ENCODE peak calls at places on chromosomes 12 and 14, in seven cellular contexts. X is foreskin fibroblast; H is ovary; S is naive thymus-derived CD4-positive, alpha-beta T cell; V is tibial nerve; T is T-helper 2 cell; A is nucleus accumbens. O is an unnamed sample.

GRCh38 chr14:26694521-26694920 is 96.7 kb upstream of the NOVA1 start:
- DNase-seq in A (no peak), X (no peak), S (no peak), V (no peak), H (no peak), T (no peak), O (no peak)

GRCh38 chr14:87049886-87050820 is 942.8 kb downstream of the GALC start:
- DNase-seq in H (no peak), T (peak), S (no peak), X (peak), A (no peak), V (no peak), O (no peak)

GRCh38 chr12:50400104-50400637 is 514 bp upstream of the LARP4 start:
- DNase-seq in T (no peak), A (no peak), X (no peak), V (no peak), S (no peak), H (no peak), O (no peak)

GRCh38 chr12:56633465-56634241 is 3.5 kb upstream of the BAZ2A start:
- DNase-seq in A (no peak), V (no peak), X (no peak), T (no peak), H (no peak), S (no peak), O (no peak)

GRCh38 chr14:38721822-38722431 is 381.1 kb downstream of the SEC23A start:
- DNase-seq in V (peak), H (peak), T (peak), A (peak), X (peak), S (no peak), O (no peak)

GRCh38 chr14:21840765-21841164 is 167.1 kb upstream of the OR4E1 start:
- DNase-seq in T (peak), H (no peak), X (no peak), A (no peak), S (no peak), V (no peak), O (peak)

GRCh38 chr12:117563007-117563406 is 201.6 kb upstream of the NOS1 start:
- DNase-seq in V (no peak), S (no peak), A (no peak), T (no peak), X (no peak), H (no peak), O (no peak)

GRCh38 chr12:43009307-43009706 is 419.8 kb upstream of the PRICKLE1 start:
- DNase-seq in T (no peak), H (no peak), V (no peak), S (no peak), X (no peak), A (no peak), O (no peak)

GRCh38 chr14:103607039-103607668 is 21.9 kb upstream of the KLC1 start:
- DNase-seq in H (peak), X (peak), T (peak), V (peak), S (peak), A (peak), O (peak)

GRCh38 chr14:40119321-40119720 is 687.1 kb upstream of the FBXO33 start:
- DNase-seq in V (no peak), S (no peak), X (no peak), T (no peak), A (no peak), H (no peak), O (no peak)

O was measured in CD4-positive, CD25-positive, alpha-beta regulatory T cell.